ENCODE peak calls at places on chromosome 20, in four cellular contexts. M is HepG2, L is K562, B is SK-N-SH. Q is an unnamed sample.

GRCh38 chr20:10379761-10380160 is 54.3 kb downstream of the MKKS start:
- DNase-seq in M (no peak), L (no peak), B (no peak), Q (no peak)

GRCh38 chr20:53866787-53867740 is 203.3 kb downstream of the BCAS1 start:
- DNase-seq in M (peak; percentile 82), L (no peak), B (no peak), Q (no peak)

GRCh38 chr20:34946661-34947060 is 8.9 kb downstream of the GSS start:
- DNase-seq in M (peak; percentile 58), L (no peak), B (no peak), Q (no peak)

GRCh38 chr20:64099880-64100565 is 7.3 kb downstream of the NPBWR2 start:
- DNase-seq in M (no peak), L (no peak), B (no peak), Q (no peak)

GRCh38 chr20:57647006-57647932 is 27.0 kb upstream of the ZBP1 start:
- DNase-seq in M (no peak), L (no peak), B (peak; percentile 11), Q (no peak)

GRCh38 chr20:41359541-41360011 is 7.0 kb downstream of the EMILIN3 start:
- DNase-seq in M (no peak), L (no peak), B (no peak), Q (no peak)

GRCh38 chr20:36084897-36085617 is 69.5 kb upstream of the EPB41L1 start:
- DNase-seq in M (peak; percentile 75), L (no peak), B (no peak), Q (no peak)

GRCh38 chr20:54067606-54068174 is 2.7 kb downstream of the BCAS1 start:
- DNase-seq in M (peak; percentile 99), L (peak; percentile 49), B (no peak), Q (peak; percentile 97)

GRCh38 chr20:53874104-53874503 is 196.3 kb downstream of the BCAS1 start:
- DNase-seq in M (no peak), L (no peak), B (no peak), Q (no peak)

GRCh38 chr20:23350007-23350854 is at the start of gene NXT1:
- DNase-seq in M (peak; percentile 100), L (peak; percentile 82), B (peak; percentile 92), Q (peak; percentile 98)

GRCh38 chr20:61693055-61693600 is 372.6 kb downstream of the TAF4 start:
- DNase-seq in M (no peak), L (no peak), B (peak; percentile 62), Q (no peak)

GRCh38 chr20:57386762-57387161 is 4.4 kb upstream of the RBM38 start:
- DNase-seq in M (no peak), L (no peak), B (no peak), Q (no peak)

GRCh38 chr20:24379116-24379927 is 90.1 kb upstream of the SYNDIG1 start:
- DNase-seq in M (no peak), L (no peak), B (no peak), Q (no peak)

GRCh38 chr20:17059465-17059864 is 167.4 kb upstream of the PCSK2 start:
- DNase-seq in M (no peak), L (no peak), B (no peak), Q (peak; percentile 2)
- TF ChIP-seq JUND in M (no peak), L (no peak), B (no peak), Q (no peak)

GRCh38 chr20:931401-931800 is 15.3 kb upstream of the ANGPT4 start:
- DNase-seq in M (no peak), L (no peak), B (no peak), Q (peak; percentile 31)

GRCh38 chr20:939606-940005 is 23.5 kb upstream of the ANGPT4 start:
- DNase-seq in M (no peak), L (no peak), B (no peak), Q (no peak)

GRCh38 chr20:933024-933423 is 16.9 kb upstream of the ANGPT4 start:
- DNase-seq in M (no peak), L (no peak), B (no peak), Q (no peak)

DNA sequence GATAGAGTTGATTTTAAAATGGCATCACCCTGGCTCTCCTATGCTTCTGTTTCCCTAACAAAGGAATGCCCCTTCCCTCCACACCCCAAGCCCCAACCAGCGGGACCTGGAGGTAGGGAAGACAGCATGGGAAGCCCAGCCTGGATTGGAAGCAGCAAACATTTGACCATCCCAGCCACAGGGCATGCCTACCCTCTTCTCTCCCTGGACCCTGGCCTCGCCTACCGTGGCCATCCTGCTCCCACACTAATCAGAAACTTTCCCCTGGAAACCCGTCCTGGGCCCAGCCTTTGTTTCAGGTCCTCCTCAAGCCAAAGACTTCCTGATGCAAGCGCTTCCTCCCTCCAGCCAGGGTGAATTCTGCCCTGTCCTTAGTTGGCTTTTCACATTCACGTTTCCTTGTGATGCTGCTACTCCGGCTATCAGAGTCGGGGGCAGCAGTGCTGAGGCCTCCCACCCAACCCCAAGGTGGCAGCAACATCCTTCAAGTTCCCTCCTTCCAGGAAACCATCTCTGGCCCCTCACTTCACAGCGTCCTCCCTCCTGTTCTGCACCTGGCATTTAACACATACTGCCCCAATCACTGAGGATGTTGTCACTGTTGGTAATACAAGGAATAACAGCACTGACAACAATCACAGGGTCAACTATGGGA is 18.2 kb upstream of the ANGPT4 start:
- DNase-seq in M (no peak), L (no peak), B (no peak), Q (no peak)
- TF ChIP-seq ELF1 in M (no peak), L (no peak), B (no peak), Q (no peak)

GRCh38 chr20:33521461-33521860 is 31.6 kb downstream of the CBFA2T2 start:
- DNase-seq in M (no peak), L (no peak), B (no peak), Q (no peak)

GRCh38 chr20:33516882-33517281 is 27.0 kb downstream of the CBFA2T2 start:
- DNase-seq in M (no peak), L (no peak), B (no peak), Q (no peak)

GRCh38 chr20:33518071-33518470 is 28.2 kb downstream of the CBFA2T2 start:
- DNase-seq in M (no peak), L (no peak), B (no peak), Q (no peak)

DNA sequence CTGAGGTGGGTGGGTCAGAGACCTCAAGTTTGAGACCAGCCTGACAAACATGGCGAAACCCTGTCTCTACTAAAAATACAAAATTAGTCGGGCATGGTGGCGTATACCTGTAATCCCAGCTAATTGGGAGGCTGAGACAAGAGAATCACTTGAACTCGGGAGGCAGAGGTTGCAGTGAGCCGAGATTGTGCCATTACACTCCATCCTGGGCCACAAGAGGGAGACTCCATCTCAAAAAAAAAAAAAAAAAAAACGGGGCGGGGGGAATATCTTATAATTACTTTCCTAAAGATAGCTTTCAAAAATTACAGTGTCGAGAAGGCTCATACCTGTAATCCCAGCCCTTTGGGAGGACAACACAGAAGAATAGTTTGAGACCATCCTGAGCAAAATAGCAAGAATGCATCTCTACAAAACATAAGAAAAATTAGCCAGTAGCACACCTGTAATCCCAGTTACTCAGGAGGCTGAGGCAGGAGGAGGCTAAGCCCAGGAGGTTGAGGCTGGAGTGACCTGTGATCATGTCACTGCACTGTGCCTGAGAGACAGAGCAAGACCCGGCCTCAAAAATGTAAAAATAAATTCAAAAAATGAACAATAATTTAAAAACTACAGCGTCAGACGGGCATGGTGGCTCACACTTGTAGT is 25.8 kb downstream of the CBFA2T2 start:
- DNase-seq in M (peak; percentile 27), L (no peak), B (no peak), Q (no peak)
- TF ChIP-seq CTCF in M (peak; percentile 56), L (peak; percentile 39), B (peak; percentile 51), Q (peak; percentile 43)

GRCh38 chr20:62716198-62716940 is 7.7 kb downstream of the NTSR1 start:
- DNase-seq in M (no peak), L (no peak), B (no peak), Q (no peak)
- TF ChIP-seq JUND in M (no peak), L (no peak), B (no peak), Q (no peak)

DNA sequence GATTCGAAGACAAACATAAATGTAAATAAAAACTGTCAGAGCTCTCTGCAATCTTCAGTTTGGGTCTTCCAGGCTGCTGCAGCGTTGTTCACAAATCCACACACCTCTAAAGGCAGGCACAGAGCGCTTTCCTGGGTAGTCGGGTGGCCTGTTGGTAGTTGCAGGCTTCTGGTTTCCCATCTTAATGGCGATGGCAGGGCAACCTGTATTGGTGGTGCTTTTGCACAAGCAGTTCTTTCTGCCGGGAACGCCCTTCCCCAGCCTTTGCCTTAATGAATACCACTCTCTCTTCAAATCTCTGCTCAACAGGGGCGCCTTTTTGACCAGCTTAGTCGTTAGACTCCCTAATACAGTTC is 723 bp upstream of the IFT52 start:
- DNase-seq in M (peak; percentile 30), L (no peak), B (peak; percentile 51), Q (no peak)
- TF ChIP-seq ELF1 in M (no peak), L (no peak), B (no peak), Q (no peak)

DNA sequence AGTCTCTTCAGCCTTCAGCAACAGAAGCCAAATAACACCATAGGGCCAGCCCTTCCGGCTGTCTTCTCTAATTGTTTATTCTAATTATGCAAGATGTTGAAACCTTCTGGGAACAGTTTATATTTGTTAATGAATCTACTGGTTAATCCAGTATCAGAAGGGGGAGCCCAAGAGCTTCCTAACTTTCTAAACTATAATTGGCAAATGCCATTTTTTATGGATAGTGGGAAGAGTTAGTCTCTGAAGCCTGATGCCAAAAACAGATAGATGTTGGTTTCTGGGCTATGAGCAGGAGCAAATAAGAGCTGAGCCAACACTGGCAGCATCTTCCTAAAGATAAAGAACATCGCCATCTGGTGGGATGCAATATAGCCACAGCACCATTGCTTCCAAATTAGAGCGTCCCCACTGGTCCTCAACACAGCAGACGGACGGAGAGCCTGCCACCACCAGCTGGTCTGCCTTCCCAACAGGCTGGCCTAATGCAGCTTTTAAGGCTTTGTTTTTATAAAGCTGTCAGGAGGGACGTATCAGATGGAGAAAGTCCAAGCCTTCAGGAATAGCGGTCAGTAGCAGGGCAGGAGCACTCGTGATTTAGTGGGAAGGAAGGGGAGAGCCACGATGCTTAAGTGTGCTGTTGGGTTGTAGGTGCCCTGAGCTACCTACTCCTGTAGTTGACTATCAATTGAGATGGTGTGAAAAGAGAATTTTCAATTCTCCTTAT is 118.8 kb downstream of the RALGAPA2 start:
- DNase-seq in M (peak; percentile 71), L (peak; percentile 4), B (peak; percentile 49), Q (peak; percentile 18)
- TF ChIP-seq CTCF in M (peak; percentile 74), L (peak; percentile 84), B (peak; percentile 63), Q (peak; percentile 77)

GRCh38 chr20:50039706-50040431 is 57.1 kb downstream of the SNAI1 start:
- DNase-seq in M (no peak), L (no peak), B (peak; percentile 72), Q (no peak)

GRCh38 chr20:50037123-50037522 is 54.3 kb downstream of the SNAI1 start:
- DNase-seq in M (no peak), L (no peak), B (no peak), Q (no peak)

GRCh38 chr20:50037575-50037974 is 54.8 kb downstream of the SNAI1 start:
- DNase-seq in M (no peak), L (peak; percentile 46), B (no peak), Q (no peak)

GRCh38 chr20:50038169-50038568 is 55.4 kb downstream of the SNAI1 start:
- DNase-seq in M (no peak), L (no peak), B (no peak), Q (no peak)

GRCh38 chr20:50038574-50038991 is 55.8 kb downstream of the SNAI1 start:
- DNase-seq in M (peak; percentile 77), L (no peak), B (no peak), Q (no peak)
- TF ChIP-seq JUND in M (no peak), L (no peak), B (no peak), Q (no peak)